ENCODE peak calls at places on chromosomes 5 and 9, in nine cellular contexts. V is activated T-cell treated with anti-CD3 and anti-CD28 coated beads, Interleukin-2, amount 50 U/mL, for 72 hours; P is HuH-7; E is COR-L47; S is NCI-H774; I is SJCRH30; F is fibroblast of the conjunctiva; C is left lung; T is spleen. G is an unnamed sample.

GRCh38 chr5:102910240-102911226 is 155.4 kb downstream of the PAM start:
- DNase-seq in V (no peak), P (no peak), E (no peak), S (no peak), I (no peak), F (no peak), C (no peak), T (no peak), G (no peak)

GRCh38 chr5:82396871-82397514 is 118.8 kb upstream of the RPS23 start:
- DNase-seq in V (no peak), P (peak; percentile 21), E (peak; percentile 39), S (peak; percentile 78), I (peak; percentile 79), F (peak; percentile 98), C (peak; percentile 81), T (no peak), G (peak; percentile 26)

GRCh38 chr5:158777647-158778368 is 321.9 kb downstream of the EBF1 start:
- DNase-seq in V (no peak), P (no peak), E (no peak), S (no peak), I (no peak), F (no peak), C (no peak), T (no peak), G (no peak)

GRCh38 chr9:127578952-127579853 is 32.9 kb upstream of the STXBP1 start:
- DNase-seq in V (peak; percentile 86), P (peak; percentile 52), E (peak; percentile 88), S (peak; percentile 91), I (peak; percentile 97), F (peak; percentile 91), C (peak; percentile 95), T (peak; percentile 90), G (peak; percentile 62)

GRCh38 chr5:153792305-153792704 is 246.4 kb downstream of the FAM114A2 start:
- DNase-seq in V (no peak), P (no peak), E (no peak), S (no peak), I (no peak), F (no peak), C (no peak), T (no peak), G (no peak)

GRCh38 chr5:51227963-51228515 is 155.2 kb upstream of the ISL1 start:
- DNase-seq in V (no peak), P (no peak), E (no peak), S (no peak), I (no peak), F (no peak), C (no peak), T (no peak), G (no peak)

GRCh38 chr5:150780180-150780692 is 1.7 kb downstream of the SMIM3 start:
- DNase-seq in V (peak; percentile 64), P (no peak), E (no peak), S (no peak), I (peak; percentile 54), F (no peak), C (no peak), T (no peak), G (no peak)

GRCh38 chr5:174303437-174304045 is 258.0 kb downstream of the NSG2 start:
- DNase-seq in V (no peak), P (no peak), E (no peak), S (no peak), I (no peak), F (no peak), C (no peak), T (no peak), G (no peak)

GRCh38 chr5:36393656-36394438 is 92.1 kb upstream of the RANBP3L start:
- DNase-seq in V (no peak), P (no peak), E (no peak), S (no peak), I (no peak), F (no peak), C (no peak), T (no peak), G (no peak)

GRCh38 chr5:160230686-160231527 is 1.6 kb downstream of the FABP6 start:
- DNase-seq in V (peak; percentile 5), P (no peak), E (no peak), S (no peak), I (no peak), F (no peak), C (no peak), T (no peak), G (peak; percentile 4)

GRCh38 chr5:113118765-113119164 is 142.2 kb downstream of the DCP2 start:
- DNase-seq in V (no peak), P (no peak), E (no peak), S (no peak), I (no peak), F (no peak), C (no peak), T (no peak), G (no peak)

GRCh38 chr5:136425914-136426313 is 60.6 kb upstream of the TRPC7 start:
- DNase-seq in V (no peak), P (no peak), E (no peak), S (no peak), I (no peak), F (no peak), C (no peak), T (no peak), G (no peak)

GRCh38 chr9:20511680-20512079 is 110.6 kb downstream of the MLLT3 start:
- DNase-seq in V (no peak), P (no peak), E (no peak), S (no peak), I (no peak), F (no peak), C (no peak), T (no peak), G (no peak)

GRCh38 chr5:178180141-178180863 is 6.9 kb downstream of the GMCL2 start:
- DNase-seq in V (no peak), P (no peak), E (no peak), S (peak; percentile 15), I (no peak), F (no peak), C (no peak), T (no peak), G (no peak)

GRCh38 chr9:96048954-96049831 is 173.7 kb downstream of the ERCC6L2 start:
- DNase-seq in V (no peak), P (no peak), E (no peak), S (no peak), I (peak; percentile 73), F (no peak), C (peak; percentile 74), T (peak; percentile 67), G (peak; percentile 91)

GRCh38 chr5:143041972-143042770 is 272.0 kb downstream of the ARHGAP26 start:
- DNase-seq in V (no peak), P (no peak), E (no peak), S (no peak), I (peak; percentile 64), F (no peak), C (no peak), T (no peak), G (no peak)

GRCh38 chr9:86660146-86660545 is 287.2 kb downstream of the GAS1 start:
- DNase-seq in V (peak; percentile 11), P (no peak), E (no peak), S (no peak), I (peak; percentile 88), F (peak; percentile 38), C (no peak), T (no peak), G (no peak)

GRCh38 chr5:131265318-131265803 is 1.5 kb downstream of the CDC42SE2 start:
- DNase-seq in V (no peak), P (peak; percentile 61), E (no peak), S (no peak), I (no peak), F (no peak), C (no peak), T (no peak), G (no peak)

GRCh38 chr5:95730730-95731570 is at the start of gene RHOBTB3:
- DNase-seq in V (peak; percentile 43), P (peak; percentile 49), E (peak; percentile 93), S (peak; percentile 88), I (peak; percentile 98), F (peak; percentile 90), C (peak; percentile 90), T (peak; percentile 91), G (peak; percentile 92)

GRCh38 chr9:127075592-127076380 is 46.6 kb downstream of the ANGPTL2 start:
- DNase-seq in V (no peak), P (no peak), E (no peak), S (no peak), I (no peak), F (no peak), C (no peak), T (no peak), G (no peak)

GRCh38 chr9:131598121-131598520 is 52.8 kb downstream of the PRRT1B start:
- DNase-seq in V (no peak), P (no peak), E (no peak), S (no peak), I (no peak), F (no peak), C (peak; percentile 93), T (peak; percentile 92), G (no peak)

GRCh38 chr5:140189977-140190867 is 15.2 kb downstream of the CYSTM1 start:
- DNase-seq in V (no peak), P (no peak), E (no peak), S (no peak), I (no peak), F (no peak), C (no peak), T (no peak), G (no peak)

GRCh38 chr5:140875085-140876065 is at the start of gene PCDHA12:
- DNase-seq in V (no peak), P (no peak), E (no peak), S (no peak), I (no peak), F (no peak), C (no peak), T (no peak), G (no peak)

G was measured in putamen.